ENCODE peak calls at places on chromosomes 2 and 18, in seven cellular contexts. Q is activated T-cell treated with anti-CD3 and anti-CD28 coated beads for 24 hours; J is small intestine; W is Jurkat, Clone E6-1; D is activated CD8-positive, alpha-beta memory T cell treated with anti-CD3 and anti-CD28 coated beads, Interleukin-2, amount 50 U/mL, for 4 hours; R is right cardiac atrium; N is AG04449. S is an unnamed sample.

GRCh38 chr18:43181711-43182110 is 66.2 kb upstream of the RIT2 start:
- DNase-seq in Q (no peak), J (no peak), W (no peak), D (no peak), R (no peak), N (no peak), S (no peak)

GRCh38 chr2:44777542-44777941 is 164.0 kb upstream of the SIX3 start:
- DNase-seq in Q (no peak), J (peak), W (no peak), D (no peak), R (peak), N (no peak), S (no peak)

GRCh38 chr18:56770097-56770496 is 118.9 kb downstream of the WDR7 start:
- DNase-seq in Q (no peak), J (no peak), W (no peak), D (no peak), R (no peak), N (no peak), S (no peak)

GRCh38 chr2:185628985-185629384 is 109.6 kb upstream of the FSIP2 start:
- DNase-seq in Q (no peak), J (peak), W (peak), D (no peak), R (peak), N (no peak), S (peak)

GRCh38 chr2:45014016-45014702 is 4.9 kb upstream of the SIX2 start:
- DNase-seq in Q (no peak), J (peak), W (peak), D (no peak), R (peak), N (no peak), S (peak)

GRCh38 chr2:181372656-181373055 is 84.5 kb upstream of the ITGA4 start:
- DNase-seq in Q (no peak), J (no peak), W (no peak), D (no peak), R (no peak), N (no peak), S (no peak)

GRCh38 chr18:50286391-50287027 is 983 bp downstream of the CXXC1 start:
- DNase-seq in Q (no peak), J (peak), W (no peak), D (no peak), R (peak), N (no peak), S (no peak)

GRCh38 chr2:166565501-166565900 is 71.5 kb upstream of the SCN7A start:
- DNase-seq in Q (no peak), J (no peak), W (no peak), D (no peak), R (no peak), N (no peak), S (no peak)

GRCh38 chr2:197813093-197813787 is 8.8 kb downstream of the PLCL1 start:
- DNase-seq in Q (no peak), J (peak), W (no peak), D (no peak), R (no peak), N (no peak), S (peak)

GRCh38 chr2:187520121-187520624 is 34.1 kb downstream of the TFPI start:
- DNase-seq in Q (no peak), J (no peak), W (no peak), D (no peak), R (no peak), N (no peak), S (no peak)

GRCh38 chr2:96157649-96158553 is 12.7 kb upstream of the DUSP2 start:
- DNase-seq in Q (peak), J (no peak), W (no peak), D (peak), R (no peak), N (no peak), S (no peak)

GRCh38 chr2:179441551-179441950 is 176.9 kb upstream of the SESTD1 start:
- DNase-seq in Q (no peak), J (no peak), W (no peak), D (no peak), R (no peak), N (no peak), S (no peak)

GRCh38 chr18:37511933-37512332 is 53.7 kb downstream of the CELF4 start:
- DNase-seq in Q (no peak), J (no peak), W (no peak), D (no peak), R (no peak), N (no peak), S (no peak)

GRCh38 chr2:19358242-19359020 is at the start of gene OSR1:
- DNase-seq in Q (no peak), J (no peak), W (no peak), D (no peak), R (peak), N (no peak), S (peak)

GRCh38 chr2:177419274-177419673 is 26.7 kb downstream of the AGPS start:
- DNase-seq in Q (no peak), J (no peak), W (no peak), D (no peak), R (no peak), N (peak), S (no peak)

GRCh38 chr2:135948642-135949355 is 36.6 kb downstream of the DARS1 start:
- DNase-seq in Q (no peak), J (peak), W (no peak), D (no peak), R (no peak), N (no peak), S (no peak)

GRCh38 chr2:239236043-239236807 is 164.6 kb downstream of the HDAC4 start:
- DNase-seq in Q (no peak), J (no peak), W (no peak), D (no peak), R (no peak), N (no peak), S (peak)

GRCh38 chr2:65402780-65403528 is 29.4 kb downstream of the SPRED2 start:
- DNase-seq in Q (no peak), J (no peak), W (no peak), D (no peak), R (no peak), N (no peak), S (peak)

GRCh38 chr2:232528746-232529445 is 2.9 kb downstream of the CHRND start:
- DNase-seq in Q (no peak), J (no peak), W (peak), D (no peak), R (no peak), N (no peak), S (no peak)

GRCh38 chr2:105394951-105395611 is 3.8 kb downstream of the FHL2 start:
- DNase-seq in Q (no peak), J (no peak), W (no peak), D (no peak), R (no peak), N (no peak), S (no peak)

GRCh38 chr2:85259865-85260264 is 67.9 kb downstream of the TGOLN2 start:
- DNase-seq in Q (no peak), J (no peak), W (no peak), D (no peak), R (no peak), N (no peak), S (no peak)

GRCh38 chr18:39742015-39742466 is 2176.4 kb upstream of the CELF4 start:
- DNase-seq in Q (no peak), J (no peak), W (no peak), D (no peak), R (no peak), N (no peak), S (no peak)

GRCh38 chr2:62297642-62298010 is 101.7 kb downstream of the B3GNT2 start:
- DNase-seq in Q (no peak), J (no peak), W (no peak), D (no peak), R (peak), N (no peak), S (no peak)